ENCODE peak calls at places on chromosomes 13 and 19, in four cellular contexts. I, M, D and E are unnamed samples.
A peak's percentile ranks its signal among the peaks of the same experiment; 100 is the strongest.

GRCh38 chr19:41552558-41552957 is 23.4 kb upstream of the CEACAM21 start:
- DNase-seq in I (no peak), M (no peak), D (no peak), E (no peak)

GRCh38 chr19:41434450-41434849 is 5.3 kb downstream of the DMAC2 start:
- DNase-seq in I (no peak), M (no peak), D (no peak), E (no peak)

GRCh38 chr19:34124828-34125227 is 47.5 kb upstream of the LSM14A start:
- DNase-seq in I (no peak), M (no peak), D (no peak), E (no peak)

GRCh38 chr13:108225440-108225839 is 7.2 kb downstream of the ABHD13 start:
- DNase-seq in I (no peak), M (no peak), D (no peak), E (no peak)

GRCh38 chr13:79160818-79161217 is 245.2 kb downstream of the RBM26 start:
- DNase-seq in I (no peak), M (no peak), D (no peak), E (no peak)

GRCh38 chr19:6692027-6692426 is 22.1 kb upstream of the TNFSF14 start:
- DNase-seq in I (no peak), M (no peak), D (no peak), E (no peak)

GRCh38 chr13:60134376-60134775 is 29.4 kb downstream of the DIAPH3 start:
- DNase-seq in I (peak; percentile 32), M (no peak), D (no peak), E (no peak)

GRCh38 chr19:1004204-1004802 is 4.1 kb downstream of the GRIN3B start:
- DNase-seq in I (no peak), M (no peak), D (no peak), E (no peak)

GRCh38 chr13:44719857-44720671 is 143.9 kb upstream of the TSC22D1 start:
- DNase-seq in I (peak; percentile 99), M (no peak), D (no peak), E (peak; percentile 93)

GRCh38 chr19:58518261-58519086 is 1.1 kb downstream of the ZBTB45 start:
- DNase-seq in I (no peak), M (no peak), D (no peak), E (no peak)

GRCh38 chr13:36370108-36370429 is 23.9 kb upstream of the SPART start:
- DNase-seq in I (no peak), M (no peak), D (no peak), E (no peak)

GRCh38 chr19:12453495-12453894 is 12.7 kb upstream of the ZNF443 start:
- DNase-seq in I (no peak), M (no peak), D (no peak), E (no peak)

GRCh38 chr13:21297452-21297851 is 121.0 kb downstream of the MRPL57 start:
- DNase-seq in I (peak; percentile 2), M (no peak), D (no peak), E (no peak)

GRCh38 chr13:60402022-60402421 is 5.0 kb downstream of the TDRD3 start:
- DNase-seq in I (no peak), M (no peak), D (no peak), E (no peak)

GRCh38 chr13:21478881-21479808 is 20.0 kb upstream of the ZDHHC20 start:
- DNase-seq in I (peak; percentile 77), M (peak; percentile 13), D (peak; percentile 63), E (peak; percentile 23)

GRCh38 chr13:46668302-46668720 is 115.3 kb downstream of the LRCH1 start:
- DNase-seq in I (peak; percentile 91), M (no peak), D (no peak), E (peak; percentile 66)

GRCh38 chr13:74015137-74015536 is 119.1 kb downstream of the KLF12 start:
- DNase-seq in I (no peak), M (no peak), D (no peak), E (no peak)

GRCh38 chr13:49112782-49113525 is 107.2 kb upstream of the MLNR start:
- DNase-seq in I (no peak), M (no peak), D (no peak), E (no peak)

GRCh38 chr13:93875527-93875926 is 604.0 kb downstream of the DCT start:
- DNase-seq in I (peak; percentile 24), M (no peak), D (no peak), E (no peak)

GRCh38 chr13:50153401-50153800 is 138.2 kb downstream of the KCNRG start:
- DNase-seq in I (no peak), M (no peak), D (no peak), E (no peak)

GRCh38 chr19:5338661-5339469 is 1.7 kb downstream of the PTPRS start:
- DNase-seq in I (no peak), M (no peak), D (no peak), E (no peak)

GRCh38 chr13:105763851-105764250 is 771.6 kb downstream of the EFNB2 start:
- DNase-seq in I (no peak), M (no peak), D (no peak), E (no peak)

GRCh38 chr13:60583196-60583908 is 186.3 kb downstream of the TDRD3 start:
- DNase-seq in I (peak; percentile 89), M (no peak), D (no peak), E (peak; percentile 12)